ENCODE peak calls at places on chromosomes 12 and 14, in six cellular contexts. S is AG04450, C is progenitor cell of endocrine pancreas, Z is fibroblast of pulmonary artery, G is GM12865, Y is cardiac fibroblast. H is an unnamed sample.

GRCh38 chr12:1184402-1184801 is 193.4 kb downstream of the ERC1 start:
- DNase-seq in C (no peak), G (no peak), Y (peak; percentile 53), S (no peak), Z (peak; percentile 18), H (no peak)

GRCh38 chr12:57452181-57452936 is 2.7 kb upstream of the INHBE start:
- DNase-seq in Z (peak; percentile 87), G (no peak), Y (peak; percentile 91), C (no peak), S (peak; percentile 84), H (peak; percentile 67)

GRCh38 chr14:39107624-39108023 is 4.6 kb upstream of the SEC23A start:
- DNase-seq in G (peak; percentile 68), S (no peak), Z (peak; percentile 71), C (no peak), Y (peak; percentile 62), H (no peak)

GRCh38 chr12:118704517-118704916 is 276.8 kb upstream of the SRRM4 start:
- DNase-seq in G (no peak), C (no peak), Z (no peak), Y (no peak), S (no peak), H (no peak)

GRCh38 chr12:89779090-89779489 is 70.5 kb upstream of the ATP2B1 start:
- DNase-seq in C (no peak), Z (no peak), S (no peak), G (no peak), Y (no peak), H (no peak)

GRCh38 chr14:85572845-85573244 is 42.9 kb downstream of the FLRT2 start:
- DNase-seq in S (peak; percentile 32), G (no peak), C (no peak), Z (peak; percentile 78), Y (peak; percentile 87), H (no peak)

GRCh38 chr12:14769462-14769836 is 33.8 kb downstream of the WBP11 start:
- DNase-seq in S (no peak), Y (no peak), Z (peak; percentile 35), C (peak; percentile 60), G (no peak), H (no peak)

GRCh38 chr14:98701377-98701776 is 570.6 kb downstream of the BCL11B start:
- DNase-seq in Y (no peak), C (no peak), G (no peak), Z (no peak), S (no peak), H (no peak)

GRCh38 chr12:24742378-24742777 is 206.5 kb downstream of the BCAT1 start:
- DNase-seq in Y (no peak), Z (no peak), S (no peak), G (peak; percentile 84), C (no peak), H (no peak)

GRCh38 chr14:103008768-103009342 is 48.5 kb downstream of the CDC42BPB start:
- DNase-seq in G (no peak), C (no peak), Z (peak; percentile 78), Y (peak; percentile 84), S (no peak), H (no peak)

GRCh38 chr12:30416631-30417030 is 279.0 kb downstream of the IPO8 start:
- DNase-seq in G (no peak), Y (peak; percentile 50), Z (no peak), C (no peak), S (no peak), H (no peak)

GRCh38 chr12:30415777-30416176 is 279.9 kb downstream of the IPO8 start:
- DNase-seq in S (no peak), G (no peak), Y (no peak), Z (no peak), C (no peak), H (no peak)

GRCh38 chr12:30417697-30418231 is 277.9 kb downstream of the IPO8 start:
- DNase-seq in Z (peak; percentile 87), Y (peak; percentile 99), G (no peak), C (no peak), S (peak; percentile 48), H (peak; percentile 82)

GRCh38 chr12:30414507-30414906 is 281.2 kb downstream of the IPO8 start:
- DNase-seq in Z (no peak), S (no peak), Y (peak; percentile 14), C (no peak), G (no peak), H (no peak)
- TF ChIP-seq CTCF in Z (no peak), S (no peak), Y (no peak), C (no peak), G (no peak), H (no peak)

DNA sequence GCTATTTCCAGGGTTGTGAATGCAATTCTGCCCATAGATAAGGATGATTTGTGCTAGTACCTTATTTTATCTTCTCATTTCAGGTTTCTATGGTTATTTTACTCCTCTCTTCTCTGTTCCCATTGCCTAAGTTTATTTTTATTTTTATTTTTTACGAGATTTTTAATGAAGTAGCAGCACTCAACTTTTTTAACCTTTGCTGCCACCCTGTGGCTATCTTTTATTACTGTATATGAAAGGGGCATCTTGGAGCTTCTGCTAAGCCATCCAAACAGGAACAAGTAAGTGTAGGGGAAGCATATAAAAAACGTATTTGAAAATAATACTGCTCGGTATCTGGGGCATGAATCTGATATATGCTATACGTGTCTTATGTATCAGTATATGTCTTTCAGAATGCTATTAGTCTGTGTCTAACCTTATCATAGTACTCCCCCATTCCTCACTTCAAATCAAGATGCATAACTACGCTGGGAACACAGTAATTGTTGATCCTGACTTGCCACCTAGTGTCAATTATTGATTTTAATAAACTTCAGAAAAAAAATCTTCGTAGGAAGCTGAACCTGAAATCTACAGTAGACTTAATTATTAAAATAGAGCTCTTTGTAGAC is 60.3 kb downstream of the KLRG1 start:
- DNase-seq in G (peak; percentile 59), S (peak; percentile 11), Y (peak; percentile 68), Z (peak; percentile 71), C (no peak), H (no peak)
- TF ChIP-seq CTCF in G (peak; percentile 41), S (peak; percentile 54), Y (peak; percentile 47), Z (peak; percentile 57), C (peak; percentile 80), H (peak; percentile 60)

DNA sequence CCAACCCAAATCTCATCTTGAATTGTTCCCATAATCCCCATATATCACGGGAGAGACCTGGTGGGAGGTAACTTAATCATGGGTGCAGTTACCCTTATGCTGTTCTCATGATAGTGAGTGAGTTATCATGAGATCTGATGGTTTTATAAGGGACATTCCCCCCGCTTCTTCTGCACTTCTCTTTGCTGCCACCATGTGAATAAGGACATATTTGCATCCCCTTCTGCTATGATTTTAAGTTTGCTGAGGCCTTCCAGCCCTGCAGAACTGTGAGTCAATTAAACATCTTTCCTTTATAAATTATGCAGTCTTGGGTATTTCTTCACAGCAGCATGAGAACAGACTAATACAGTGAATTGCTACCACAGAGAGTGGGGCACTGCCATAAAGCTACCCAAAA is 179.1 kb downstream of the LRIG3 start:
- DNase-seq in Z (no peak), C (no peak), Y (peak; percentile 34), G (no peak), S (no peak), H (no peak)
- TF ChIP-seq CTCF in Z (no peak), C (no peak), Y (peak; percentile 11), G (no peak), S (no peak), H (no peak)

GRCh38 chr12:116220756-116221155 is 56.7 kb downstream of the MED13L start:
- DNase-seq in Y (no peak), G (no peak), C (no peak), S (no peak), Z (no peak), H (no peak)
- TF ChIP-seq CTCF in Y (no peak), G (no peak), C (no peak), S (no peak), Z (no peak), H (no peak)

GRCh38 chr14:63362305-63362914 is 43.7 kb upstream of the GPHB5 start:
- DNase-seq in C (no peak), S (no peak), Y (no peak), Z (no peak), G (no peak), H (no peak)

GRCh38 chr14:63357841-63358240 is 39.1 kb upstream of the GPHB5 start:
- DNase-seq in S (no peak), Z (no peak), G (no peak), C (no peak), Y (no peak), H (no peak)

DNA sequence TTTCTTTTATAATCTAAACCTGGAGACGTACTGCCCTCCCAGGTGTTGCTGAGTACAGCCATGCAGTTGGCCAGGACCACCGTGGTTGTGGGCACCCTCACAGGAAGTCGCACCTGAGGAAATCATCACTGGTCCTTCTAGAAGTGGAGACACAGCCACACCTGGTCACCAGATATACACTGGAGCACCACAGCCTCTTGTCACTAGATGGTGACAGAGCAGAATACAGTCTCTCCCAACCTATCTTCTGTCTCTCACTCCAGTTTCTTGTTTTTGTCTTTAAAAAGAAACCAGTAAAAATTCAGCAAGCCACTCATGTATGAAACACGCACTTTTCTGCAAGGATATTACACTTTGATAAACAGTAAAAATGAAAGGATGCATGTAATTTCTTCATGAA is 43.1 kb upstream of the GPHB5 start:
- DNase-seq in S (no peak), Y (no peak), C (no peak), G (peak; percentile 17), Z (no peak), H (no peak)
- TF ChIP-seq CTCF in S (no peak), Y (no peak), C (no peak), G (peak; percentile 13), Z (no peak), H (no peak)

GRCh38 chr14:91911474-91912032 is 35.9 kb downstream of the FBLN5 start:
- DNase-seq in C (no peak), Z (peak; percentile 70), Y (peak; percentile 65), S (no peak), G (peak; percentile 53), H (no peak)
- TF ChIP-seq CTCF in C (peak; percentile 61), Z (peak; percentile 67), Y (peak; percentile 61), S (peak; percentile 60), G (peak; percentile 32), H (peak; percentile 66)

GRCh38 chr12:49636574-49636973 is 13.2 kb downstream of the PRPF40B start:
- DNase-seq in Z (no peak), S (no peak), Y (no peak), C (no peak), G (no peak), H (no peak)

GRCh38 chr12:49635656-49636055 is 12.3 kb downstream of the PRPF40B start:
- DNase-seq in Z (no peak), G (no peak), C (no peak), Y (no peak), S (no peak), H (no peak)

GRCh38 chr12:49636979-49637378 is 13.6 kb downstream of the PRPF40B start:
- DNase-seq in Y (peak; percentile 80), S (peak; percentile 39), G (peak; percentile 78), Z (peak; percentile 81), C (no peak), H (no peak)

GRCh38 chr12:49635036-49635435 is 11.7 kb downstream of the PRPF40B start:
- DNase-seq in Y (no peak), S (no peak), C (no peak), Z (no peak), G (no peak), H (no peak)

GRCh38 chr12:49637401-49637800 is 14.0 kb downstream of the PRPF40B start:
- DNase-seq in C (no peak), Z (no peak), S (no peak), G (no peak), Y (no peak), H (no peak)
- TF ChIP-seq CTCF in C (no peak), Z (no peak), S (no peak), G (no peak), Y (no peak), H (no peak)